ENCODE peak calls at places on chromosomes 16 and 17, in nine cellular contexts. D, B, T, U, Q, H, M, Z and K are unnamed samples.

GRCh38 chr17:72972263-72972951 is 120.1 kb downstream of the SLC39A11 start:
- DNase-seq in D (no peak), B (no peak), T (no peak), U (no peak), Q (no peak), H (peak; percentile 32), M (no peak), Z (no peak), K (no peak)

GRCh38 chr16:30025156-30025555 is 2.2 kb downstream of the C16orf92 start:
- DNase-seq in D (no peak), B (no peak), T (no peak), U (no peak), Q (no peak), H (no peak), M (no peak), Z (no peak), K (no peak)

GRCh38 chr17:47982645-47983440 is 11.9 kb downstream of the CDK5RAP3 start:
- DNase-seq in D (peak; percentile 84), B (no peak), T (no peak), U (no peak), Q (no peak), H (no peak), M (no peak), Z (no peak), K (no peak)

GRCh38 chr16:67506468-67506867 is 22.2 kb upstream of the RIPOR1 start:
- DNase-seq in D (no peak), B (no peak), T (no peak), U (no peak), Q (no peak), H (no peak), M (no peak), Z (no peak), K (no peak)

GRCh38 chr17:18961634-18962493 is 9.9 kb downstream of the SLC5A10 start:
- DNase-seq in D (no peak), B (no peak), T (no peak), U (no peak), Q (peak; percentile 47), H (no peak), M (no peak), Z (no peak), K (peak; percentile 40)

GRCh38 chr16:69711115-69711740 is 15.1 kb downstream of the NQO1 start:
- DNase-seq in D (no peak), B (peak; percentile 64), T (peak; percentile 65), U (peak; percentile 52), Q (peak; percentile 98), H (peak; percentile 76), M (peak; percentile 71), Z (no peak), K (no peak)

GRCh38 chr17:82619211-82619610 is 29.0 kb downstream of the WDR45B start:
- DNase-seq in D (no peak), B (no peak), T (no peak), U (no peak), Q (no peak), H (no peak), M (no peak), Z (no peak), K (no peak)

GRCh38 chr16:86882586-86883280 is 304.4 kb downstream of the FOXL1 start:
- DNase-seq in D (peak; percentile 38), B (peak; percentile 45), T (no peak), U (no peak), Q (peak; percentile 43), H (peak; percentile 65), M (peak; percentile 70), Z (no peak), K (no peak)

GRCh38 chr17:55883112-55883511 is 132.3 kb downstream of the PCTP start:
- DNase-seq in D (no peak), B (no peak), T (no peak), U (no peak), Q (no peak), H (no peak), M (no peak), Z (no peak), K (no peak)

GRCh38 chr16:83762141-83763024 is 45.4 kb upstream of the HSBP1 start:
- DNase-seq in D (no peak), B (no peak), T (no peak), U (no peak), Q (no peak), H (no peak), M (no peak), Z (no peak), K (no peak)

GRCh38 chr17:40190197-40191021 is 13.1 kb downstream of the RAPGEFL1 start:
- DNase-seq in D (peak; percentile 82), B (no peak), T (no peak), U (no peak), Q (no peak), H (peak; percentile 28), M (no peak), Z (no peak), K (no peak)

DNA sequence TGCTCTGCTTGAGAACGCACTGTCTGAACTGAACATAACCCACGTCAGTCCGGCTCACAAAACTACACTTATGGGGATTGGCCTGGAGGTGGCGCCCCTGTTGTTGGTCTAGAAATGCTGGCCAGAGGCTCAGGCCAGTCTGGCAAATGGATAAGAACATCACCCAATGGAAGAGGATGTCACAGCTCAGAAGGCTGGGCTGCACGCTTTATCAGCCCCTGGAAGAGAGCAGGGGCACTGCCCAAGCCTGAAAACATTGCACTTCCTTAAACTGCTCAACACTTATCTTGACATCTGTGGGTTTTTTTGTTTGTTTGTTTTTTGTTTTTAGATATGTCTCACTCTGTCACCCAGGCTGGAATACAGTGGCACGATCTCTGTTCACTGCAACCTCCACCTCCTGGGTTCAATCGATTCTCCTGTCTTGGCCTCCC is 24.8 kb upstream of the BPTF start:
- DNase-seq in D (peak; percentile 92), B (peak; percentile 85), T (peak; percentile 15), U (no peak), Q (peak; percentile 53), H (peak; percentile 91), M (peak; percentile 88), Z (peak; percentile 75), K (peak; percentile 56)
- TF ChIP-seq CTCF in D (peak; percentile 92), B (peak; percentile 70), T (peak; percentile 40), U (no peak), Q (peak; percentile 73), H (peak; percentile 92), M (peak; percentile 80), Z (peak; percentile 56), K (peak; percentile 88)

GRCh38 chr17:74860229-74860998 is 729 bp upstream of the GRIN2C start:
- DNase-seq in D (no peak), B (no peak), T (no peak), U (no peak), Q (no peak), H (no peak), M (no peak), Z (no peak), K (no peak)

GRCh38 chr17:74862919-74863318 is 3.2 kb upstream of the GRIN2C start:
- DNase-seq in D (no peak), B (no peak), T (no peak), U (no peak), Q (no peak), H (no peak), M (no peak), Z (no peak), K (no peak)

GRCh38 chr17:74860999-74861553 is 1.4 kb upstream of the GRIN2C start:
- DNase-seq in D (no peak), B (no peak), T (no peak), U (no peak), Q (no peak), H (no peak), M (no peak), Z (no peak), K (no peak)

GRCh38 chr17:74862108-74862901 is 2.6 kb upstream of the GRIN2C start:
- DNase-seq in D (peak; percentile 91), B (peak; percentile 86), T (no peak), U (peak; percentile 74), Q (no peak), H (peak; percentile 36), M (peak; percentile 63), Z (peak; percentile 66), K (no peak)

DNA sequence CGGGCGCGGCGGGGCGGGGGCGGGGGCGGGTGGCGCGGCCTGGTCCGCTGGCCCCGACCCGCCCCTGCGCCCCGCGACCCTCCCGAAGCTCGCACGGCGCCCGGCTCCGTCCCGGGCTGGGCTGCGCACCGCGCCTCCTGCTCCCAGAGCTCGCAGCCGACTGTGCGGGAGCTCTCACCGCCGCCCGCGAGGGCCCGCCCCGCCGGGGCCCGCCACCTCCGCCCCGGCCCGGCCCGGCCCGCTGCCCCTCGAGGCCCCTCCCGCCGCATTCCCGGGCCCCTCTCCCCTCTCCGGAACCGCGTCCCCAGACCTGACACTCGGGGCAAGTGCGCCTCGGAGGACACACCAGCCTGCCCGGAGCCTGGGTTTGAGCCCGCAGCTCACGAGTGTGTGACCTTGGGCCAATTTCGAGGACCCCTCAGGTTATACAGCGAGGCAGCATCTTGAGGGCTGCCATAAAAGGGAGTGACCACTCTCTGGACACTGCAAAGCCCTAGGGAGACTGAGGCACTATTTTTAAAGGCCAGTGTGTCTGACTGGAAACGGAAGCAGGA is 1.9 kb upstream of the GRIN2C start:
- DNase-seq in D (no peak), B (no peak), T (no peak), U (no peak), Q (no peak), H (no peak), M (no peak), Z (no peak), K (no peak)
- H3K27me3 ChIP-seq in D (peaks cover 32% of the 10 kb centered on the region), B (peaks cover 41% of the 10 kb centered on the region), T (no peaks in the 10 kb centered on the region), U (peaks cover 3% of the 10 kb centered on the region), Q (peaks cover 26% of the 10 kb centered on the region), H (peaks cover 52% of the 10 kb centered on the region), M (peaks cover 53% of the 10 kb centered on the region), Z (peaks cover 28% of the 10 kb centered on the region), K (peaks cover 3% of the 10 kb centered on the region)

DNA sequence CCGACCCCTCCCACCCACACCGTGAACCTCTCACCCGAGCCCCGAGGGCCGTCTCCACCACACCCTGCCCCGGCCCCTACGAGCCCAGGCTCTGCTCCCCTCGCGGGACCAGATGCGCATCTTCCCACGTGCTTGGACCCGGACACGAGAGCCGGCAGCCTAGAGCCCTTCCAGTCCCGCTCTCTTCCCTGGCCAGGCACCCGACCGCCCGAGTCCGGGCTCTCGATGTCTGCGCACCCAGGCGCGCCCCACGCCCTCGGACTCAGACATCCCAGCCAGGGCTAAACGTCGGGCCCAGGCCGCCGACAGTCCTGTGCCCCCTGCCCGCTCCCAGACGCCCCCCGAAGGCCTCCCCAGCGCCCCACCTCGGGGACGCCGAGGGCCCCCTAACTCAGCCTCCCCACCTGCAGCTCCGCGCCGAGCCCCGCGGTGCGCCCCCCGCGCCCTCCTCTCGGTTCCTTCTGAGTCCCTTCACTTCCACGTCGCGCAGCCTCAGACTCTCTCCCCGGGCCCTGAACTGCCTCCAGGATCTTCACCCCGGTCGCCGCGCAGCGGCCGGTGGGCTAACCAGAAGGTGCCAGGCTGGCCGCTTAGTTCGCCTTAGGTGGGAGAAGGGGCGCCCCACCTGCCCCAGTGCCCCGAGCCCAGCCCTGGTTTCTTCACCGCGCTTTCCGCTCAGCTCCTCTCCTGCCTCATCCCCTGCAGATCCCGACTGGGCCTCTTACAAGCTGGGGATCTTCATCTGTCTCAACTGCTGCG is 669 bp downstream of the ADAP2 start:
- DNase-seq in D (peak; percentile 15), B (peak; percentile 74), T (no peak), U (no peak), Q (no peak), H (no peak), M (no peak), Z (peak; percentile 20), K (peak; percentile 23)
- H3K4me3 ChIP-seq in D (peak overlapping the region; percentile 33), B (peak overlapping the region; percentile 58), T (peak overlapping the region; percentile 74), U (peak overlapping the region; percentile 27), Q (peak overlapping the region; percentile 44), H (peak overlapping the region; percentile 64), M (peak overlapping the region; percentile 45), Z (peak overlapping the region; percentile 71), K (peak overlapping the region; percentile 52)

GRCh38 chr16:89383095-89384003 is 107.0 kb downstream of the ANKRD11 start:
- DNase-seq in D (peak; percentile 36), B (peak; percentile 74), T (no peak), U (no peak), Q (peak; percentile 74), H (peak; percentile 78), M (peak; percentile 65), Z (no peak), K (no peak)
- TF ChIP-seq CTCF in D (peak; percentile 19), B (no peak), T (no peak), U (no peak), Q (no peak), H (no peak), M (peak; percentile 27), Z (no peak), K (no peak)

GRCh38 chr17:7292194-7292593 is 2.2 kb downstream of the YBX2 start:
- DNase-seq in D (no peak), B (no peak), T (no peak), U (no peak), Q (no peak), H (no peak), M (no peak), Z (no peak), K (no peak)
- H3K27me3 ChIP-seq in D (no peaks in the 10 kb centered on the region), B (peaks cover 47% of the 10 kb centered on the region), T (peaks cover 5% of the 10 kb centered on the region), U (peaks cover 3% of the 10 kb centered on the region), Q (no peaks in the 10 kb centered on the region), H (no peaks in the 10 kb centered on the region), M (peaks cover 4% of the 10 kb centered on the region), Z (no peaks in the 10 kb centered on the region), K (peaks cover 2% of the 10 kb centered on the region)